ENCODE peak calls at places on chromosomes 6 and 20, in four cellular contexts. One of them, this sample, is unnamed.
A peak's percentile ranks its signal among the peaks of the same experiment; 100 is the strongest.

GRCh38 chr20:34979366-34980153 is 23.9 kb downstream of the MYH7B start:
- DNase-seq in neuronal stem cell: no peak
- DNase-seq in kidney: no peak
- DNase-seq in neural progenitor cell: peak; percentile 53
- DNase-seq in this sample: no peak

GRCh38 chr6:167342879-167343610 is 18.2 kb downstream of the TTLL2 start:
- DNase-seq in kidney: no peak
- DNase-seq in neural progenitor cell: no peak
- DNase-seq in neuronal stem cell: no peak
- DNase-seq in this sample: no peak

GRCh38 chr20:56359212-56360132 is 698 bp downstream of the FAM210B start:
- DNase-seq in neural progenitor cell: peak; percentile 64
- DNase-seq in neuronal stem cell: peak; percentile 27
- DNase-seq in kidney: peak; percentile 79
- DNase-seq in this sample: peak; percentile 71

GRCh38 chr6:82954351-82954750 is 111.3 kb downstream of the UBE3D start:
- DNase-seq in neural progenitor cell: no peak
- DNase-seq in neuronal stem cell: no peak
- DNase-seq in kidney: no peak
- DNase-seq in this sample: no peak

GRCh38 chr6:127366281-127367022 is 23.0 kb upstream of the ECHDC1 start:
- DNase-seq in neuronal stem cell: no peak
- DNase-seq in kidney: no peak
- DNase-seq in neural progenitor cell: no peak
- DNase-seq in this sample: no peak

GRCh38 chr6:39791850-39792500 is at the start of gene DAAM2:
- DNase-seq in neural progenitor cell: peak; percentile 70
- DNase-seq in kidney: peak; percentile 83
- DNase-seq in neuronal stem cell: peak; percentile 43
- DNase-seq in this sample: peak; percentile 72

GRCh38 chr6:37607949-37608348 is 89.7 kb downstream of the MDGA1 start:
- DNase-seq in kidney: no peak
- DNase-seq in neuronal stem cell: no peak
- DNase-seq in neural progenitor cell: peak; percentile 56
- DNase-seq in this sample: no peak

GRCh38 chr6:164887660-164888059 is 421.7 kb downstream of the C6orf118 start:
- DNase-seq in kidney: no peak
- DNase-seq in neural progenitor cell: no peak
- DNase-seq in neuronal stem cell: no peak
- DNase-seq in this sample: no peak

GRCh38 chr6:28896505-28897392 is 27.0 kb downstream of the TRIM27 start:
- DNase-seq in neuronal stem cell: peak; percentile 73
- DNase-seq in neural progenitor cell: peak; percentile 77
- DNase-seq in kidney: peak; percentile 86
- DNase-seq in this sample: peak; percentile 61

GRCh38 chr6:25173951-25174474 is 105.2 kb upstream of the CARMIL1 start:
- DNase-seq in neural progenitor cell: no peak
- DNase-seq in kidney: no peak
- DNase-seq in neuronal stem cell: no peak
- DNase-seq in this sample: no peak

GRCh38 chr20:62794007-62794724 is 2.1 kb upstream of the MRGBP start:
- DNase-seq in neural progenitor cell: peak; percentile 98
- DNase-seq in kidney: peak; percentile 99
- DNase-seq in neuronal stem cell: peak; percentile 95
- DNase-seq in this sample: peak; percentile 97

GRCh38 chr6:137495652-137496391 is 1.6 kb upstream of the OLIG3 start:
- DNase-seq in kidney: no peak
- DNase-seq in neuronal stem cell: peak; percentile 76
- DNase-seq in neural progenitor cell: peak; percentile 88
- DNase-seq in this sample: no peak

GRCh38 chr6:163949367-163949766 is 534.8 kb downstream of the QKI start:
- DNase-seq in neural progenitor cell: no peak
- DNase-seq in neuronal stem cell: no peak
- DNase-seq in kidney: no peak
- DNase-seq in this sample: no peak

GRCh38 chr6:14921878-14922277 is 324.0 kb upstream of the JARID2 start:
- DNase-seq in neuronal stem cell: peak; percentile 21
- DNase-seq in neural progenitor cell: no peak
- DNase-seq in kidney: no peak
- DNase-seq in this sample: no peak

GRCh38 chr6:129946439-129947140 is 71.8 kb upstream of the L3MBTL3 start:
- DNase-seq in neuronal stem cell: peak; percentile 8
- DNase-seq in kidney: no peak
- DNase-seq in neural progenitor cell: peak; percentile 79
- DNase-seq in this sample: no peak

GRCh38 chr6:33252758-33253157 is 18.9 kb downstream of the VPS52 start:
- DNase-seq in neural progenitor cell: no peak
- DNase-seq in kidney: no peak
- DNase-seq in neuronal stem cell: no peak
- DNase-seq in this sample: no peak

GRCh38 chr6:16278048-16278724 is 39.8 kb downstream of the GMPR start:
- DNase-seq in neuronal stem cell: no peak
- DNase-seq in neural progenitor cell: no peak
- DNase-seq in kidney: no peak
- DNase-seq in this sample: no peak

GRCh38 chr20:19838495-19838894 is 80.4 kb downstream of the RIN2 start:
- DNase-seq in kidney: no peak
- DNase-seq in neural progenitor cell: no peak
- DNase-seq in neuronal stem cell: no peak
- DNase-seq in this sample: no peak

GRCh38 chr6:90078513-90079289 is 184.4 kb downstream of the GJA10 start:
- DNase-seq in kidney: no peak
- DNase-seq in neural progenitor cell: no peak
- DNase-seq in neuronal stem cell: no peak
- DNase-seq in this sample: no peak

GRCh38 chr20:51712501-51713212 is 55.5 kb downstream of the ATP9A start:
- DNase-seq in kidney: peak; percentile 72
- DNase-seq in neuronal stem cell: no peak
- DNase-seq in neural progenitor cell: peak; percentile 67
- DNase-seq in this sample: no peak

GRCh38 chr20:62120990-62121775 is 1.1 kb upstream of the LSM14B start:
- DNase-seq in neural progenitor cell: peak; percentile 18
- DNase-seq in neuronal stem cell: no peak
- DNase-seq in kidney: peak; percentile 89
- DNase-seq in this sample: no peak

GRCh38 chr6:82893889-82894652 is 171.6 kb downstream of the UBE3D start:
- DNase-seq in kidney: no peak
- DNase-seq in neural progenitor cell: no peak
- DNase-seq in neuronal stem cell: no peak
- DNase-seq in this sample: no peak

GRCh38 chr6:113813207-113813606 is 43.9 kb upstream of the MARCKS start:
- DNase-seq in kidney: no peak
- DNase-seq in neuronal stem cell: no peak
- DNase-seq in neural progenitor cell: no peak
- DNase-seq in this sample: no peak

GRCh38 chr6:19415605-19416326 is 421.4 kb upstream of the ID4 start:
- DNase-seq in kidney: no peak
- DNase-seq in neuronal stem cell: no peak
- DNase-seq in neural progenitor cell: no peak
- DNase-seq in this sample: no peak

GRCh38 chr6:96700931-96701330 is 136.3 kb downstream of the GPR63 start:
- DNase-seq in neural progenitor cell: no peak
- DNase-seq in neuronal stem cell: no peak
- DNase-seq in kidney: no peak
- DNase-seq in this sample: no peak

GRCh38 chr6:137197684-137198645 is 21.2 kb downstream of the IFNGR1 start:
- DNase-seq in kidney: no peak
- DNase-seq in neuronal stem cell: no peak
- DNase-seq in neural progenitor cell: no peak
- DNase-seq in this sample: no peak

GRCh38 chr6:150076196-150076893 is 7.4 kb upstream of the ULBP3 start:
- DNase-seq in kidney: no peak
- DNase-seq in neuronal stem cell: no peak
- DNase-seq in neural progenitor cell: peak; percentile 53
- DNase-seq in this sample: no peak

GRCh38 chr6:86683132-86683908 is 254.0 kb upstream of the HTR1E start:
- DNase-seq in neural progenitor cell: no peak
- DNase-seq in neuronal stem cell: no peak
- DNase-seq in kidney: no peak
- DNase-seq in this sample: no peak

GRCh38 chr6:10391299-10391630 is 23.6 kb downstream of the TFAP2A start:
- DNase-seq in kidney: no peak
- DNase-seq in neural progenitor cell: peak; percentile 64
- DNase-seq in neuronal stem cell: peak; percentile 3
- DNase-seq in this sample: no peak

GRCh38 chr20:11217322-11217989 is 543.7 kb upstream of the JAG1 start:
- DNase-seq in neural progenitor cell: no peak
- DNase-seq in neuronal stem cell: no peak
- DNase-seq in kidney: no peak
- DNase-seq in this sample: no peak

GRCh38 chr20:47181056-47181862 is 175.2 kb downstream of the ZMYND8 start:
- DNase-seq in kidney: no peak
- DNase-seq in neural progenitor cell: peak; percentile 36
- DNase-seq in neuronal stem cell: no peak
- DNase-seq in this sample: no peak

GRCh38 chr6:3119040-3119723 is 671 bp downstream of the BPHL start:
- DNase-seq in neural progenitor cell: no peak
- DNase-seq in kidney: no peak
- DNase-seq in neuronal stem cell: no peak
- DNase-seq in this sample: no peak

GRCh38 chr6:7000825-7001777 is 106.7 kb upstream of the RREB1 start:
- DNase-seq in neural progenitor cell: no peak
- DNase-seq in kidney: no peak
- DNase-seq in neuronal stem cell: no peak
- DNase-seq in this sample: no peak

GRCh38 chr20:4122931-4123330 is 107.6 kb upstream of the RNF24 start:
- DNase-seq in neuronal stem cell: no peak
- DNase-seq in neural progenitor cell: no peak
- DNase-seq in kidney: no peak
- DNase-seq in this sample: no peak

GRCh38 chr6:136230219-136230980 is 19.7 kb downstream of the MTFR2 start:
- DNase-seq in kidney: no peak
- DNase-seq in neuronal stem cell: no peak
- DNase-seq in neural progenitor cell: no peak
- DNase-seq in this sample: no peak

GRCh38 chr20:53576586-53577318 is 16.9 kb downstream of the ZNF217 start:
- DNase-seq in kidney: no peak
- DNase-seq in neural progenitor cell: no peak
- DNase-seq in neuronal stem cell: no peak
- DNase-seq in this sample: no peak
- H3K36me3 ChIP-seq in kidney: peaks cover 34% of the 10 kb centered on the region
- H3K36me3 ChIP-seq in neural progenitor cell: peaks cover 33% of the 10 kb centered on the region
- H3K36me3 ChIP-seq in neuronal stem cell: peaks cover 99% of the 10 kb centered on the region
- H3K36me3 ChIP-seq in this sample: peaks cover 74% of the 10 kb centered on the region

GRCh38 chr6:50271817-50272216 is 222.1 kb upstream of the DEFB112 start:
- DNase-seq in neuronal stem cell: no peak
- DNase-seq in kidney: no peak
- DNase-seq in neural progenitor cell: no peak
- DNase-seq in this sample: no peak
- H3K36me3 ChIP-seq in neuronal stem cell: no peaks in the 10 kb centered on the region
- H3K36me3 ChIP-seq in kidney: no peaks in the 10 kb centered on the region
- H3K36me3 ChIP-seq in neural progenitor cell: no peaks in the 10 kb centered on the region
- H3K36me3 ChIP-seq in this sample: no peaks in the 10 kb centered on the region

GRCh38 chr6:44008821-44009370 is 118.4 kb downstream of the MRPL14 start:
- DNase-seq in kidney: no peak
- DNase-seq in neural progenitor cell: no peak
- DNase-seq in neuronal stem cell: no peak
- DNase-seq in this sample: no peak
- H3K36me3 ChIP-seq in kidney: no peaks in the 10 kb centered on the region
- H3K36me3 ChIP-seq in neural progenitor cell: no peaks in the 10 kb centered on the region
- H3K36me3 ChIP-seq in neuronal stem cell: no peaks in the 10 kb centered on the region
- H3K36me3 ChIP-seq in this sample: no peaks in the 10 kb centered on the region

GRCh38 chr20:59770851-59771250 is 162.6 kb downstream of the SYCP2 start:
- DNase-seq in kidney: no peak
- DNase-seq in neural progenitor cell: no peak
- DNase-seq in neuronal stem cell: no peak
- DNase-seq in this sample: no peak

GRCh38 chr20:59770270-59770669 is 163.2 kb downstream of the SYCP2 start:
- DNase-seq in neuronal stem cell: no peak
- DNase-seq in neural progenitor cell: peak; percentile 23
- DNase-seq in kidney: no peak
- DNase-seq in this sample: no peak

GRCh38 chr20:59772931-59773913 is 160.2 kb downstream of the SYCP2 start:
- DNase-seq in neural progenitor cell: no peak
- DNase-seq in kidney: no peak
- DNase-seq in neuronal stem cell: no peak
- DNase-seq in this sample: no peak

GRCh38 chr20:59772373-59772705 is 161.1 kb downstream of the SYCP2 start:
- DNase-seq in neuronal stem cell: no peak
- DNase-seq in neural progenitor cell: no peak
- DNase-seq in kidney: no peak
- DNase-seq in this sample: no peak

DNA sequence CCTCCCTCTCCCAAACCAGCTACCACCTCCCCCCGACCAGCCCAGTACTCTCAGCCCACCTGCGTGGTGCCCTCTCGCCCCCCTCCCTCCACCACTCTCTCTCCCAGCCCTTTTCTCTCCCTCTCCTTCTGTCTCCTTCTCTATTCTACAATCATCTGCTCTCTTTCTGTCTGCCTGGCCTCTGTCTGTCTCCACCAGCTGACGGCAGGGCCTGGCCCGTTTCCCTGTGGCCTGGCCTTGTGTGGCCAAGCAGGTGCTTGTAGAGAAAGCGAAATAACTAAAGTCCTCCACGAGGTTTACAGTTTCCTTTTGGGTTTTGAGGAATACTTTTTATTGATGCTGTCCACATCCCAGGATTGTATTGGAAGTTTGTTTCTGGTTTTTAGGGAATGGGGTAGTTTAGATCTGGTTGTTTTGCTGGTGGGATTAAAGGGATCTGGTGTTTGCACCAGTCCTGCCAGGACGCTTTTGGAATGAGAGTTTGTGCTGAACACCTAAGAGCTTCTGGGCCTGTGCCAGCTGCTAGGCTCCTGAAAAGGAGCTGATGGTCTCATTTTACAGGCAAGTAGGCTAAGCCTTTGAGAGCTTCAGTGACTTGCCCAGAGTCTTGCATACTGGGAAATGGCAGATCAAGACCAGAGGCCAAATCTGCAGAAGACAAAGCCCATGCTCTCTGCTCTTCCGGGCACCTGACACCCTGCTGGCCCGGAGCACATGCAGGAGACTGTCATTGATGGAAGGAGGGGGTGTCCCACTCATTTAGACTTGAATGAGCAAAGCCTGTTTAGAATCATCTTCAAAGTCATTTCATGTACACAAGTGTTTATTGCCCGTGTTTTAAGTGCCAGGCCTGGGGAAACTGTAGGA is 161.7 kb downstream of the SYCP2 start:
- DNase-seq in kidney: no peak
- DNase-seq in neuronal stem cell: no peak
- DNase-seq in neural progenitor cell: no peak
- DNase-seq in this sample: no peak
- H3K36me3 ChIP-seq in kidney: no peaks in the 10 kb centered on the region
- H3K36me3 ChIP-seq in neuronal stem cell: no peaks in the 10 kb centered on the region
- H3K36me3 ChIP-seq in neural progenitor cell: no peaks in the 10 kb centered on the region
- H3K36me3 ChIP-seq in this sample: no peaks in the 10 kb centered on the region